ENCODE peak calls at places on chromosome 2, in eight cellular contexts. B is CD8-positive, alpha-beta T cell; A is transverse colon; J is HepG2; I is CD4-positive, alpha-beta T cell; M is hepatocyte; S is AG04450; W is RWPE1. P is an unnamed sample.

GRCh38 chr2:10665833-10666232 is 23.9 kb downstream of the NOL10 start:
- DNase-seq in B (no peak), A (no peak), J (no peak), I (no peak), M (no peak), S (no peak), W (no peak), P (no peak)

GRCh38 chr2:227881866-227882517 is 10.6 kb downstream of the DAW1 start:
- DNase-seq in B (no peak), A (no peak), J (no peak), I (no peak), M (no peak), S (no peak), W (no peak), P (no peak)

GRCh38 chr2:241128266-241128665 is 21.0 kb downstream of the PASK start:
- DNase-seq in B (no peak), A (no peak), J (no peak), I (no peak), M (no peak), S (no peak), W (no peak), P (no peak)

GRCh38 chr2:12903272-12903671 is 186.5 kb downstream of the TRIB2 start:
- DNase-seq in B (no peak), A (no peak), J (no peak), I (no peak), M (no peak), S (no peak), W (no peak), P (no peak)

GRCh38 chr2:108279468-108279867 is 9.2 kb upstream of the SULT1C2 start:
- DNase-seq in B (no peak), A (no peak), J (no peak), I (no peak), M (no peak), S (no peak), W (no peak), P (no peak)

GRCh38 chr2:164933751-164934189 is 21.6 kb downstream of the SLC38A11 start:
- DNase-seq in B (no peak), A (no peak), J (peak), I (no peak), M (no peak), S (no peak), W (no peak), P (no peak)

GRCh38 chr2:143261986-143262784 is 133.0 kb downstream of the ARHGAP15 start:
- DNase-seq in B (peak), A (peak), J (no peak), I (peak), M (peak), S (no peak), W (no peak), P (no peak)

GRCh38 chr2:146940016-146940685 is 904.7 kb upstream of the ACVR2A start:
- DNase-seq in B (no peak), A (no peak), J (no peak), I (no peak), M (no peak), S (no peak), W (no peak), P (no peak)

GRCh38 chr2:144959416-144959815 is 439.5 kb upstream of the ZEB2 start:
- DNase-seq in B (no peak), A (no peak), J (no peak), I (no peak), M (no peak), S (no peak), W (no peak), P (no peak)

GRCh38 chr2:120940319-120940696 is 204.6 kb downstream of the GLI2 start:
- DNase-seq in B (no peak), A (no peak), J (no peak), I (no peak), M (no peak), S (no peak), W (no peak), P (no peak)

GRCh38 chr2:120937736-120938131 is 202.1 kb downstream of the GLI2 start:
- DNase-seq in B (no peak), A (no peak), J (no peak), I (no peak), M (peak), S (peak), W (no peak), P (peak)

GRCh38 chr2:120939595-120940318 is 204.1 kb downstream of the GLI2 start:
- DNase-seq in B (no peak), A (no peak), J (no peak), I (no peak), M (peak), S (peak), W (no peak), P (no peak)

GRCh38 chr2:120936476-120937334 is 201.0 kb downstream of the GLI2 start:
- DNase-seq in B (no peak), A (no peak), J (no peak), I (no peak), M (no peak), S (no peak), W (no peak), P (no peak)

GRCh38 chr2:120938132-120938771 is 202.6 kb downstream of the GLI2 start:
- DNase-seq in B (no peak), A (no peak), J (peak), I (no peak), M (no peak), S (no peak), W (no peak), P (no peak)
- TF ChIP-seq CTCF in B (no peak), A (no peak), J (no peak), I (no peak), M (no peak), S (no peak), W (no peak), P (no peak)

DNA sequence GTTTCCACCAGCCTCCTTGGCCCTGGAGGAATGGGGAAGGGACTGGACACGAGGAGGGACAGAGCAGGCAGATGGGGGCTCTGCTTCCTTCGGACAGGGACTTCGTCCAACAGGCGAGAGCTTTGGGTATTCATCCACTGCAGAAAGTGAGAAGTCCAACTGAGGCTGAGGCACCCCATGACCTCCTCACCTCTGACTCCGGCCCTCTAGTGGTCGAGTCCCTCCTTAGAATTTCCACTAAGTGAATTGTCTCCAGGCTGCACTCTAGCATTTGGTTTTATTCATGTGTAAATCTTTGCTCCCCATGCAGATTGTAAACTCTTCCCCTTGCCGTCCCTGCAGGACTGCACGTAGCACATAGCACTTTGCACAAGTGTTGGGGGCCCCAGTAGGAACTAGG is 75.6 kb downstream of the TMEM247 start:
- DNase-seq in B (peak), A (no peak), J (no peak), I (peak), M (no peak), S (no peak), W (no peak), P (no peak)
- H3K27ac ChIP-seq in B (no peak), A (no peak), J (no peak), I (no peak), M (no peak), S (no peak), W (no peak), P (peak)

DNA sequence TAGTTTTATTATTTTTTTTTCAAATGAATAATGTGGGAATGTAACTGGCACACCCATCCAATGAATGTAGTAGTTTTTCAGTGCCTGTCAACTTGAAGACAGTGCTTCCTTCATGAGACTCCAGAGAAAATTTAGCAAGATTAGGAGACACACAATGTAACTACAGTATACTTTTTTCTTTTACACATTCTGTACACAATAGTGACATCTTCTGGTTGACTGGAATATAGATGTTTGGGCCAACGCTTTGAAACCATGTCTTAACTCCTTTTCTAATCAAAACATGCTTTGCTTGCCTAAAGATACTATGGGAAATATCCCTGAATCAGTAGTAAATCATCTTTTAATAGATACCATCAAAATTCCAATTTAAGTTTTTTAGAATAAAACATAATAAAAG is 229.5 kb upstream of the ZC3H15 start:
- DNase-seq in B (no peak), A (no peak), J (peak), I (no peak), M (peak), S (no peak), W (peak), P (no peak)
- TF ChIP-seq CTCF in B (no peak), A (peak), J (peak), I (no peak), M (peak), S (peak), W (peak), P (peak)

DNA sequence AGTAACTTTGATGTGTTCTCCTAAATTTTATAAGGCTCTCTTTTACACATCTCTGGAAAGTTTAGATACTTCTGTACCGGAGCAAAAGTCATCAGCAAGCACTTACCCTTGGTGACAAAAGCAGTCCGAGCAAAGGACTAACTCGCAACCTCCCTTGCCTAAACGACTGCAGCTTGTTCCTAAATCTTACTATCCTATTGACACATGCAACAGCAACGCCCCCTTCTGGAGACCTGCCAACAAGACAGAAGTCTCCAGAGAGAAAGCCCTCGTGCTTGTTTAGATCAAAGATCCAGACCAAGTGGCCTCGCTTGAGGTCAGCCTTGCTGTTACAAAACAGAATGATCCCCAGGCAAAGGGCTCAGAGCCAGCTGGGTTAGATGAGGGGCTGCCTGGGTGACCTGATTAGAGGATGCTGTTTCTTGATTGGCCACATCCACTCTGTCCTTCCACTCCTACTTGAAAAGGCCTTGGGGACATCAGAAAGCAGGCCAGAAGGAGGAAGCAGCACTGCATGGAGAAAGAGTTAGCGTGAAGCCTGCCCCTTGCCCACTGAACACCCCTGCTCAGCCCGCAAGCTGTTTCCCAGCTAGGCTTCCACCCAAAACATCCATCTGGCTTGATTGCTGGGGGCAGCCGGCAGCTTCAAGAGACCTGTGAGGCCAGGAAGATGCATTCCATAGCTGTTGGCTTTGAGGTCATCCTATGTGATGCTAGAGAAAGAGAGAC is 94.3 kb downstream of the HNRNPLL start:
- DNase-seq in B (peak), A (peak), J (peak), I (peak), M (peak), S (no peak), W (peak), P (peak)
- H3K27ac ChIP-seq in B (no peak), A (peak), J (no peak), I (no peak), M (no peak), S (no peak), W (peak), P (peak)

GRCh38 chr2:45123065-45123464 is 113.8 kb upstream of the SIX2 start:
- DNase-seq in B (no peak), A (no peak), J (no peak), I (no peak), M (no peak), S (no peak), W (no peak), P (no peak)

GRCh38 chr2:45120546-45120945 is 111.3 kb upstream of the SIX2 start:
- DNase-seq in B (no peak), A (no peak), J (no peak), I (no peak), M (no peak), S (no peak), W (no peak), P (no peak)

GRCh38 chr2:45123521-45124191 is 114.4 kb upstream of the SIX2 start:
- DNase-seq in B (no peak), A (no peak), J (no peak), I (no peak), M (no peak), S (no peak), W (no peak), P (no peak)

GRCh38 chr2:45119855-45120254 is 110.6 kb upstream of the SIX2 start:
- DNase-seq in B (no peak), A (no peak), J (no peak), I (no peak), M (no peak), S (peak), W (peak), P (no peak)

GRCh38 chr2:45121236-45121927 is 112.1 kb upstream of the SIX2 start:
- DNase-seq in B (no peak), A (no peak), J (no peak), I (no peak), M (no peak), S (no peak), W (no peak), P (no peak)
- TF ChIP-seq CTCF in B (no peak), A (no peak), J (no peak), I (no peak), M (no peak), S (no peak), W (no peak), P (no peak)

DNA sequence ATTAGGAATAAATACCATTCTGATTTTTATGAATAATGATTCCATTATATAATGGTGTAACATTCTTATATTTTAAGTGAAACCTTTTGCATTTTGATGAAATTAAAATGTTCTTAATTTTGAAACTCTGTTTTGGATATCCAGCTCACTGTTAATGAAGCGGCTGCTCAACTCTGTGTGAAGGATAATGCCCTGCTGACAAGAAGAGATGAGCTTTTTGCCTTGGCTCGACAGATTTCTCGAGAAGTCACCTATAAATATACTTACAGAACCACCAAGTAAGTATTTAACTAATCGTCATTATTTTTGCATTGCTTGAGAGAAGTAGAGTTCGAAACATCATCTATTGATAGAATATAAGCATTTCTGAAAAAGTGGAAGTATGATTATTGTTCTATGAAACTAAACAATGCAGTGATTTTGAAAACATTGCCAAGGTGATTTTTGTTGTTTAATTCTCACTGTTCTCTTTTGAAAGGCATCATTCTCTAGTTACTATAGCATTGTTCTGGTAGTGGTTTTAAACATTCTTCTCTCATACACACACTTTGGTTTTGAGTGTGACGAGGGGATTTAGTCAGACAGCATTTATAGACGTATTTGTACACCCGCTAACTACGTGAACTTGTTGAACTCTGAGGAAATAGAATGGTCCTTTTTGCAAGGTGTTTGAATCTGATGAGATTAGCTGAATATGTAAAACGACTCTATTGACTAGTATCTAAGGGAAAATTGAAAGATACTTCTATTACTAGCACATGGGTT is 21.5 kb downstream of the NAB1 start:
- DNase-seq in B (no peak), A (no peak), J (no peak), I (no peak), M (no peak), S (no peak), W (no peak), P (no peak)
- H3K27ac ChIP-seq in B (no peak), A (no peak), J (no peak), I (no peak), M (no peak), S (no peak), W (no peak), P (no peak)

GRCh38 chr2:34828481-34828880 is 1229.4 kb upstream of the FAM98A start:
- DNase-seq in B (no peak), A (no peak), J (no peak), I (no peak), M (no peak), S (no peak), W (no peak), P (no peak)

GRCh38 chr2:34831096-34831495 is 1232.0 kb upstream of the FAM98A start:
- DNase-seq in B (no peak), A (no peak), J (no peak), I (no peak), M (no peak), S (no peak), W (no peak), P (no peak)

GRCh38 chr2:34822616-34823015 is 1223.5 kb upstream of the FAM98A start:
- DNase-seq in B (no peak), A (no peak), J (no peak), I (no peak), M (no peak), S (no peak), W (no peak), P (no peak)

DNA sequence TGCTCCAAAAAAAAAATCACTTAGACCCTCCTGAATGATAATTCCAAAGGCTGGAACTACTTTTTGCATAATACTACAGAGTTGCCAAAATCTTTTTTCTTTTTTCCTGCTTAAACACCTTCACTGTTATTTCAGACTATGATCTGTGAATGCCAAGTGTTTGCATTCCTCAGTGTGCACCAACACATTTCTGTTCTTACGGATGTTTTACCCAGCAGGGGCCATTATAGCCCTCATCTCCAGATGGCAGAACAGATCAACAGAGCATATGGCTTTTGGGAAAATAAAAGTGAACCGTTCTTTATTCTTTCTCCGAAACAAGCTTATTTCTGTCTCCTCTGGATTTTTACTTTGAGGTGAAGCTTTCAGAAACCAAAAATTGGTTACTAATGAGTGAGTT is 1226.6 kb upstream of the FAM98A start:
- DNase-seq in B (no peak), A (no peak), J (no peak), I (no peak), M (no peak), S (no peak), W (no peak), P (no peak)
- TF ChIP-seq CTCF in B (no peak), A (no peak), J (no peak), I (no peak), M (no peak), S (no peak), W (no peak), P (no peak)

DNA sequence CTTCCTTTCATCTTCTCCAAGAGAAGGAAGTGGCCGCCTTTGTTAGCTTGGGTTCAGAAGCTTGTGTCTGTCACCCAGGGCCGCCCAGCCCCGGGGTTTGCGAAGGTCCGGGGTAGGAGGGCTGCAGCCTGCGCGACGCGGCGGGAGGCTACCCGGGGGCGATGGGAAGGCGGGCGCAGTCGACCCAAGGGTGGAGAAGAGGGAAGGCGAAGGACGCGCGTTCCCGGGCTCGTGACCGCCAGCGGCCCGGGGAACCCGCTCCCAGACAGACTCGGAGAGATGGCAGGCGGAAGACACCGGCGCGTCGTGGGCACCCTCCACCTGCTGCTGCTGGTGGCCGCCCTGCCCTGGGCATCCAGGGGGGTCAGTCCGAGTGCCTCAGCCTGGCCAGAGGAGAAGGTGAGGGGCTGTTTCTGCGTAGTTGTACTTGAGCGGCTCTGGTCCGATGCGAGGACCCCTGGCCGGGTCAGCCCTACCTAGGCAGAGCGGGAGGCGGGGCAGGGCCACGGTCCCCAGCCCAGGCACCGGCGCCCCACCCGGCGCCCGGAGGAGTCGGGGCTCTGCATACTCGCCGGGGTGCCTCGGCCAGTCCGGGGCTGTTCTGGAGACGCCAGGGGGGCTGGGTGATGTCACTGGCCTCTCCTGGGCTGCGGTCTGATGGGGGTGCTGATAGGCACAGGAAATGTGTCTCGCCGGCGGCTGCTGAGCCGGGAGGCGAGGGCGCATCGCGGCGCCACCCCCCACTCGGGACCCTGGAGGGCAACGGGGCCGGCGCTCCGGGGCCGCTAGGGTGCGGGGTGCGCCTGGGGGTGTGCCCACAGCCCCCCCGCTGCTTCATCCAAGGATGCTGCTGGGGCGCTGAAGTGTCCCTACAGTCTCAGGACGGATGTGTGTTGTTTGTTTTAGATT is at the start of gene QPCT:
- DNase-seq in B (peak), A (peak), J (no peak), I (peak), M (no peak), S (no peak), W (peak), P (peak)
- H3K27ac ChIP-seq in B (no peak), A (peak), J (no peak), I (no peak), M (peak), S (no peak), W (no peak), P (peak)

DNA sequence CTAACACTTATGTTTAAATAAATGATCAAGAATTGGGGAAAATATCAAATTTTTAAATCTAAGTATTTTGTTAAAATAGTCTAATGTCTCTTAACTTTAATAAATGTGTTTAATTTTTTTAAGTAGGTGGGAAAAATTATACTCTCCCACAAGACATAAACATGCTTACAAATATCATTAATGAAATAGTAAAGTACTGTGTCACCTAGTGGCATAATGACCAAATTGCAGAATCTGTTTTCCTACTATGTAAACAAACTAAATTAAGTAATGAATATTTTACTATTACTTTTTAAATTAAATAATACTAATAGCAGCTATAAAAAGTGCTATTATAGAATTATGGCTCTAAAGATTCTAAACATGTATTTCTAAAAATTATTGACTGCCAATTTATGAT is 52.0 kb upstream of the CHAC2 start:
- DNase-seq in B (no peak), A (no peak), J (no peak), I (no peak), M (no peak), S (no peak), W (peak), P (no peak)
- TF ChIP-seq CTCF in B (no peak), A (peak), J (no peak), I (no peak), M (peak), S (peak), W (peak), P (no peak)

GRCh38 chr2:86235196-86235980 is 36.1 kb downstream of the MRPL35 start:
- DNase-seq in B (no peak), A (no peak), J (peak), I (no peak), M (no peak), S (no peak), W (no peak), P (no peak)
- H3K27ac ChIP-seq in B (no peak), A (peak), J (peak), I (no peak), M (no peak), S (no peak), W (no peak), P (no peak)